ENCODE peak calls at places on chromosomes 1 and 21, in four cellular contexts. M is HEK293T, D is H1, L is GM12878. X is an unnamed sample.

GRCh38 chr1:63600248-63600647 is 7.0 kb downstream of the PGM1 start:
- DNase-seq in M (no peak), D (no peak), L (no peak), X (no peak)

GRCh38 chr1:209527993-209528392 is 55.5 kb upstream of the CAMK1G start:
- DNase-seq in M (no peak), D (no peak), L (no peak), X (no peak)

GRCh38 chr1:219324629-219325367 is 151.1 kb downstream of the LYPLAL1 start:
- DNase-seq in M (no peak), D (no peak), L (no peak), X (no peak)

GRCh38 chr1:159756397-159756796 is 24.4 kb upstream of the DUSP23 start:
- DNase-seq in M (no peak), D (no peak), L (no peak), X (no peak)

GRCh38 chr1:216626394-216627067 is 96.7 kb downstream of the ESRRG start:
- DNase-seq in M (no peak), D (no peak), L (no peak), X (no peak)

GRCh38 chr1:18302788-18303413 is 177.8 kb upstream of the KLHDC7A start:
- DNase-seq in M (peak; percentile 46), D (peak; percentile 84), L (no peak), X (no peak)

GRCh38 chr1:145991799-145992412 is 4.5 kb downstream of the TXNIP start:
- DNase-seq in M (no peak), D (no peak), L (no peak), X (no peak)

GRCh38 chr1:226626577-226626956 is 78.0 kb downstream of the STUM start:
- DNase-seq in M (peak; percentile 91), D (peak; percentile 91), L (peak; percentile 27), X (peak; percentile 84)

GRCh38 chr1:102757363-102757762 is 351.0 kb downstream of the COL11A1 start:
- DNase-seq in M (no peak), D (no peak), L (no peak), X (no peak)

GRCh38 chr1:108053291-108054023 is 88.5 kb upstream of the VAV3 start:
- DNase-seq in M (no peak), D (no peak), L (no peak), X (no peak)

GRCh38 chr1:208524920-208525319 is 280.7 kb upstream of the PLXNA2 start:
- DNase-seq in M (no peak), D (peak; percentile 11), L (no peak), X (no peak)

GRCh38 chr1:54297596-54298283 is 97.8 kb downstream of the MRPL37 start:
- DNase-seq in M (no peak), D (no peak), L (no peak), X (no peak)

GRCh38 chr1:58848818-58849411 is 65.1 kb upstream of the JUN start:
- DNase-seq in M (no peak), D (no peak), L (no peak), X (peak; percentile 36)

GRCh38 chr1:84159533-84160240 is 15.6 kb downstream of the PRKACB start:
- DNase-seq in M (no peak), D (no peak), L (no peak), X (no peak)

GRCh38 chr1:206521002-206521585 is 13.8 kb downstream of the RASSF5 start:
- DNase-seq in M (no peak), D (no peak), L (no peak), X (no peak)

GRCh38 chr1:12572506-12572905 is 45.5 kb downstream of the DHRS3 start:
- DNase-seq in M (no peak), D (no peak), L (no peak), X (no peak)

GRCh38 chr1:27603320-27603961 is 503 bp downstream of the AHDC1 start:
- DNase-seq in M (peak; percentile 48), D (peak; percentile 65), L (no peak), X (no peak)

GRCh38 chr1:106944721-106945120 is 111.8 kb upstream of the PRMT6 start:
- DNase-seq in M (no peak), D (no peak), L (no peak), X (no peak)

GRCh38 chr1:237910834-237911233 is 20.1 kb upstream of the ZP4 start:
- DNase-seq in M (no peak), D (no peak), L (no peak), X (no peak)

DNA sequence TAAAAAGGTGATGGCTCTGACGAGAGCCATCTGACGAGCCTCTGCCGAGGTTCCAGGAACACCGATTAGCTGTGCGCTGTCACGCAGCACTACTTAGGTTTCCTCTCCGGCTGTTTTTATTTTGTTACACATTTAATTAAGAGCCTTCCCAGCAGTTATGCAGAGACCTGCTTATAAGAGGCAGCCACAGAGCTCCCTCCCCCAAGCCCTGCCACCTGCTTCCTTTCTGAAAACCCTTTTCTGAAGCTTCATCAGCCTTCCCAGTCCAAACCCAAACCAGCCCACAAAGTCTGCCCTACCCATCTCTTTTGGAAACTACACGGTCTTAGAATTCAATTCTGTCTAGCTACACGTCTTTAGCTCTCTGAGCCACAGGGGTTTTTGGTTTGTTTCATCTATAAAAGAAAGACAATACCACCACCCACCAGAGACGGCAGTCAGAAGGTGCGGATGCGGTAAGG is 49.1 kb downstream of the ERI3 start:
- DNase-seq in M (no peak), D (no peak), L (no peak), X (no peak)
- TF ChIP-seq SUZ12 in M (no peak), D (no peak), L (no peak), X (no peak)

DNA sequence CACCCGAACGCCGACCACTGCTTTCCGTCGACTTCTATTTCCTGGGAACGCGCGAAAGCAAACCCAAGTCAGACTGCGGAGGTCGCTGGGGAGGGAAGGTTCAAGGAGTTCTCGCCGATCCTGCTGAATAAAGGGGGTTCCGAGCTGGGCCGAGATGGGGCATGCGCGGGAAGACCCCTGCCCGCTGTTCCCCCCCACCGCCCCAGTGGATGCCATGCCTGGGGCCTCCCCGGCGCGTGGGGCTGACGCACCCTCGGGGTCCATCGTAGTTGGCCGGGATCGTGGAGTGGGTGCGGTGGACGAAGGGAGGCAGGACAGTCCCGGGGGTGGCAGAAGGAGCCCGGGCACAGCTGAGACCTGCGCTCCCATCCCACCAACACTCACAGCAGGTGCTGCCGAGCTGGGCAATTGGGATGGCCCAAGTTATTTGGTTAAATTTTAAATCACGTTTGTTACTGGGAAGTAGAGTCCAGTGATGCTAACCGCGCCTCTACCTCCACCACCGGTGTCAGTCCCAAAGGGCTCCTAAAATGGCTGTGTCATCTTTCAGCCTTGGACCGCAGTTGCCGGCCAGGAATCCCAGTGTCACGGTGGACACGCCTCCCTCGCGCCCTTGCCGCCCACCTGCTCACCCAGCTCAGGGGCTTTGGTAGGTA is 745 bp downstream of the MX1 start:
- DNase-seq in M (no peak), D (peak; percentile 45), L (no peak), X (no peak)
- TF ChIP-seq SUZ12 in M (no peak), D (no peak), L (no peak), X (no peak)

DNA sequence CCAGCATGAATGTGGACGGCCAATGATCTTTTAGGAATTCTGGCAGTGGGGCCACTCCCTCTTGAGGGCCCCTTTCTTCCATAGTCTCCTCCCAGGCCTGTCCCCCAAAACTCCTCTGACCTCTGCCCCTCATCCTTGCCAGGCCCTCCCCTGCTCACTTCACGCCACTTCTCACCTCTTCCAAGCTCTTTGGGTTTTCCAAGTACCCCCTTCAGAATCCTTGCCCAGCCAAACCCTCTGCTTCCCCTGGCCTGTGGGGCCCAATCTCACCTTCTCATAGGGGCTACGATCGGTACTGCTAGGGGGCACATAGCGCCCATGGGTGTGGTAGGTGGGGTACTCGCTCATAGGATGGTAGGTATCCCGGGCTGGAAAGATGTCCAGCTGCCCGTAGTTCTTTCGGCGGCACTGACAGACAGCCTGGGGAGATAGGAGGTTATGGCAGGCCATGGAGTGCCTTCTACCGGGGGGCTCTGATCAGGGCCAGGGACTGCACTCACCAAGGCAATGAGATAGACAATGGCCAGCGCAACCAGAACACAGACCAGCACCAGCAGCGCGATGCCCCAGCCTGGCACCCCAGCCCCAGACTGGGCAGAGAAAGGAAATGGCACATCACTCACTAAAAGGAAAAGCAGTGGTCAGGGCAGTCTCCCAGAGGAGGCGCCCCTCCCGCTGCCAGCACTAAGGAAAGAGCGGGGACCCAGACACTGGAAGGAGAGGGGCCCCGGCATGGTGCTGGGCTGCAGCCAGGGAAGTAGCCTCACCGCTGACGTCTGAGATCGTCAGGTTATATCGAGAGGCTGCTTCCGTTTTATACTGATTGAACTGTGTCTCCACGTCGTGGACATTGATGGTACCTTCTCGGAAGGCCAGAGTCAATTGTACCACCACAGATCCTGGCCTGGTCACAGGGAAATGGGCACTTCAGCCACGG is 13.6 kb downstream of the TRIM46 start:
- DNase-seq in M (no peak), D (no peak), L (no peak), X (no peak)
- TF ChIP-seq SUZ12 in M (no peak), D (no peak), L (no peak), X (no peak)

GRCh38 chr1:153346067-153346723 is 2.4 kb downstream of the PGLYRP4 start:
- DNase-seq in M (peak; percentile 4), D (peak; percentile 20), L (no peak), X (no peak)

GRCh38 chr1:153348511-153349362 is at the start of gene PGLYRP4:
- DNase-seq in M (no peak), D (peak; percentile 44), L (no peak), X (no peak)

GRCh38 chr1:153349363-153350340 is 1.0 kb upstream of the PGLYRP4 start:
- DNase-seq in M (no peak), D (peak; percentile 31), L (no peak), X (no peak)

GRCh38 chr1:153345187-153346066 is 3.2 kb downstream of the PGLYRP4 start:
- DNase-seq in M (peak; percentile 6), D (peak; percentile 40), L (peak; percentile 51), X (no peak)

DNA sequence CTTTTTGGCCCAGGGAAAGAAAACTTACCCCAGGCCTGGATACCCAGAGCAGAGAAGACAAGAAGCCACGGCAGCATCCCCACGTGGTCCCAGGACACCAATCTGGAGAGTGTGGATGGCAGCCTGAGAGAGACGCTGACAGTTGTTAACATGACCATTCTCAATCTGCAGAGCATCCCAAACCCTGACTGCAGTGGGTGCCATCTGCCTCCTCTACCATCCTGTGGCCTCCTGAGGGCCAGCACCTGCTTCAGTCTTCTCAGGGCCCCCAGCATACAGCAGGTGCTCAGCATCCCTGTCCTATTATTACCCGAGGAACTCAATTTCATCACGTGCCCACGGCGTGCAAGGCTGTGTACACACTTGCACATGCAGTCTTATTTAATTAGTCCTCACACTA is 785 bp downstream of the PGLYRP4 start:
- DNase-seq in M (no peak), D (peak; percentile 8), L (no peak), X (no peak)
- TF ChIP-seq SUZ12 in M (no peak), D (no peak), L (no peak), X (no peak)

GRCh38 chr21:33027401-33028185 is 1.9 kb downstream of the OLIG2 start:
- DNase-seq in M (no peak), D (peak; percentile 73), L (no peak), X (no peak)
- TF ChIP-seq SUZ12 in M (no peak), D (peak; percentile 71), L (no peak), X (no peak)

GRCh38 chr1:1630191-1630964 is 1.6 kb upstream of the MMP23B start:
- DNase-seq in M (no peak), D (peak; percentile 89), L (peak; percentile 59), X (no peak)
- TF ChIP-seq SUZ12 in M (no peak), D (no peak), L (no peak), X (no peak)